ENCODE peak calls at places on chromosomes 2 and 18, in five cellular contexts. M, A, G, S and I are unnamed samples.
A peak's percentile ranks its signal among the peaks of the same experiment; 100 is the strongest.

GRCh38 chr2:37181726-37182684 is 6.5 kb downstream of the SULT6B1 start:
- DNase-seq in A (no peak), G (no peak), M (no peak), S (peak; percentile 62), I (peak; percentile 71)

GRCh38 chr2:124163825-124164224 is 138.7 kb downstream of the CNTNAP5 start:
- DNase-seq in A (no peak), S (no peak), M (no peak), G (no peak), I (no peak)

GRCh38 chr2:177557794-177558193 is 165.2 kb downstream of the AGPS start:
- DNase-seq in G (no peak), A (no peak), S (no peak), M (no peak), I (no peak)

GRCh38 chr18:63376493-63377053 is 9.6 kb upstream of the KDSR start:
- DNase-seq in S (no peak), G (no peak), M (no peak), A (no peak), I (no peak)

GRCh38 chr18:79508565-79509535 is 113.1 kb downstream of the NFATC1 start:
- DNase-seq in A (no peak), G (no peak), M (no peak), S (no peak), I (no peak)

GRCh38 chr2:21363364-21363763 is 239.6 kb downstream of the TDRD15 start:
- DNase-seq in M (no peak), G (no peak), S (no peak), A (no peak), I (no peak)

GRCh38 chr2:8454797-8455196 is 227.1 kb upstream of the ID2 start:
- DNase-seq in G (no peak), A (no peak), S (no peak), M (no peak), I (no peak)

GRCh38 chr2:128727914-128728313 is 409.2 kb upstream of the HS6ST1 start:
- DNase-seq in M (no peak), G (no peak), A (no peak), S (peak; percentile 75), I (peak; percentile 2)

GRCh38 chr2:118523761-118524160 is 323.7 kb downstream of the EN1 start:
- DNase-seq in G (no peak), A (no peak), S (no peak), M (no peak), I (no peak)